ENCODE peak calls at places on chromosomes 13 and 19, in seven cellular contexts. One of them, this sample, is unnamed.
A peak's percentile ranks its signal among the peaks of the same experiment; 100 is the strongest.

GRCh38 chr13:75137911-75138571 is 343.9 kb downstream of the TBC1D4 start:
- DNase-seq in fibroblast of mammary gland: no peak
- DNase-seq in GM13977: no peak
- DNase-seq in MM.1S: no peak
- DNase-seq in CD4-positive, alpha-beta T cell: no peak
- DNase-seq in OCI-LY7: no peak
- DNase-seq in uterus: no peak
- DNase-seq in this sample: no peak

GRCh38 chr13:95728957-95729356 is 52.0 kb downstream of the DNAJC3 start:
- DNase-seq in fibroblast of mammary gland: no peak
- DNase-seq in GM13977: no peak
- DNase-seq in MM.1S: no peak
- DNase-seq in CD4-positive, alpha-beta T cell: no peak
- DNase-seq in OCI-LY7: no peak
- DNase-seq in uterus: no peak
- DNase-seq in this sample: no peak

GRCh38 chr19:35913589-35913988 is 5.5 kb upstream of the TYROBP start:
- DNase-seq in fibroblast of mammary gland: peak; percentile 33
- DNase-seq in GM13977: peak; percentile 36
- DNase-seq in MM.1S: no peak
- DNase-seq in CD4-positive, alpha-beta T cell: no peak
- DNase-seq in OCI-LY7: peak; percentile 15
- DNase-seq in uterus: no peak
- DNase-seq in this sample: no peak

GRCh38 chr13:34207334-34207733 is 389.4 kb downstream of the RFC3 start:
- DNase-seq in fibroblast of mammary gland: peak; percentile 82
- DNase-seq in GM13977: no peak
- DNase-seq in MM.1S: no peak
- DNase-seq in CD4-positive, alpha-beta T cell: no peak
- DNase-seq in OCI-LY7: no peak
- DNase-seq in uterus: peak; percentile 16
- DNase-seq in this sample: no peak

GRCh38 chr19:18205180-18205915 is 1.5 kb upstream of the RAB3A start:
- DNase-seq in fibroblast of mammary gland: peak; percentile 69
- DNase-seq in GM13977: peak; percentile 83
- DNase-seq in MM.1S: peak; percentile 80
- DNase-seq in CD4-positive, alpha-beta T cell: peak; percentile 30
- DNase-seq in OCI-LY7: peak; percentile 90
- DNase-seq in uterus: peak; percentile 85
- DNase-seq in this sample: peak; percentile 77

GRCh38 chr13:93915269-93915809 is 564.1 kb downstream of the DCT start:
- DNase-seq in fibroblast of mammary gland: peak; percentile 72
- DNase-seq in GM13977: no peak
- DNase-seq in MM.1S: no peak
- DNase-seq in CD4-positive, alpha-beta T cell: no peak
- DNase-seq in OCI-LY7: no peak
- DNase-seq in uterus: no peak
- DNase-seq in this sample: no peak

GRCh38 chr19:48698046-48698445 is 2.3 kb downstream of the FUT2 start:
- DNase-seq in fibroblast of mammary gland: peak; percentile 80
- DNase-seq in GM13977: no peak
- DNase-seq in MM.1S: no peak
- DNase-seq in CD4-positive, alpha-beta T cell: no peak
- DNase-seq in OCI-LY7: no peak
- DNase-seq in uterus: no peak
- DNase-seq in this sample: no peak

GRCh38 chr13:51760592-51760991 is 43.4 kb downstream of the DHRS12 start:
- DNase-seq in fibroblast of mammary gland: peak; percentile 89
- DNase-seq in GM13977: no peak
- DNase-seq in MM.1S: no peak
- DNase-seq in CD4-positive, alpha-beta T cell: no peak
- DNase-seq in OCI-LY7: no peak
- DNase-seq in uterus: no peak
- DNase-seq in this sample: no peak

GRCh38 chr19:28598861-28599260 is 614.1 kb downstream of the UQCRFS1 start:
- DNase-seq in fibroblast of mammary gland: no peak
- DNase-seq in GM13977: no peak
- DNase-seq in MM.1S: no peak
- DNase-seq in CD4-positive, alpha-beta T cell: no peak
- DNase-seq in OCI-LY7: no peak
- DNase-seq in uterus: no peak
- DNase-seq in this sample: no peak

GRCh38 chr19:12757544-12758274 is 6.1 kb downstream of the BEST2 start:
- DNase-seq in fibroblast of mammary gland: peak; percentile 68
- DNase-seq in GM13977: peak; percentile 88
- DNase-seq in MM.1S: peak; percentile 40
- DNase-seq in CD4-positive, alpha-beta T cell: peak; percentile 47
- DNase-seq in OCI-LY7: peak; percentile 35
- DNase-seq in uterus: peak; percentile 73
- DNase-seq in this sample: peak; percentile 85

GRCh38 chr13:45410466-45410865 is 7.7 kb downstream of the SLC25A30 start:
- DNase-seq in fibroblast of mammary gland: no peak
- DNase-seq in GM13977: no peak
- DNase-seq in MM.1S: no peak
- DNase-seq in CD4-positive, alpha-beta T cell: no peak
- DNase-seq in OCI-LY7: no peak
- DNase-seq in uterus: no peak
- DNase-seq in this sample: no peak

GRCh38 chr19:49801966-49802661 is 11.0 kb downstream of the FUZ start:
- DNase-seq in fibroblast of mammary gland: peak; percentile 89
- DNase-seq in GM13977: no peak
- DNase-seq in MM.1S: no peak
- DNase-seq in CD4-positive, alpha-beta T cell: no peak
- DNase-seq in OCI-LY7: no peak
- DNase-seq in uterus: peak; percentile 93
- DNase-seq in this sample: no peak

GRCh38 chr13:27523345-27524073 is 73.1 kb upstream of the MTIF3 start:
- DNase-seq in fibroblast of mammary gland: peak; percentile 1
- DNase-seq in GM13977: no peak
- DNase-seq in MM.1S: no peak
- DNase-seq in CD4-positive, alpha-beta T cell: no peak
- DNase-seq in OCI-LY7: no peak
- DNase-seq in uterus: no peak
- DNase-seq in this sample: no peak

GRCh38 chr13:32427852-32428580 is at the start of gene N4BP2L1:
- DNase-seq in fibroblast of mammary gland: peak; percentile 37
- DNase-seq in GM13977: peak; percentile 89
- DNase-seq in MM.1S: peak; percentile 82
- DNase-seq in CD4-positive, alpha-beta T cell: peak; percentile 66
- DNase-seq in OCI-LY7: peak; percentile 66
- DNase-seq in uterus: peak; percentile 75
- DNase-seq in this sample: peak; percentile 90

GRCh38 chr13:100394005-100394695 is 194.4 kb downstream of the GGACT start:
- DNase-seq in fibroblast of mammary gland: peak; percentile 98
- DNase-seq in GM13977: peak; percentile 60
- DNase-seq in MM.1S: peak; percentile 91
- DNase-seq in CD4-positive, alpha-beta T cell: no peak
- DNase-seq in OCI-LY7: no peak
- DNase-seq in uterus: no peak
- DNase-seq in this sample: peak; percentile 53

GRCh38 chr19:18264428-18264827 is 9.8 kb downstream of the IQCN start:
- DNase-seq in fibroblast of mammary gland: no peak
- DNase-seq in GM13977: no peak
- DNase-seq in MM.1S: no peak
- DNase-seq in CD4-positive, alpha-beta T cell: no peak
- DNase-seq in OCI-LY7: no peak
- DNase-seq in uterus: no peak
- DNase-seq in this sample: no peak

GRCh38 chr13:23570099-23570926 is at the start of gene TNFRSF19:
- DNase-seq in fibroblast of mammary gland: peak; percentile 86
- DNase-seq in GM13977: no peak
- DNase-seq in MM.1S: no peak
- DNase-seq in CD4-positive, alpha-beta T cell: no peak
- DNase-seq in OCI-LY7: no peak
- DNase-seq in uterus: peak; percentile 62
- DNase-seq in this sample: no peak

GRCh38 chr13:24626449-24626848 is 53.8 kb upstream of the ATP12A start:
- DNase-seq in fibroblast of mammary gland: no peak
- DNase-seq in GM13977: peak; percentile 30
- DNase-seq in MM.1S: no peak
- DNase-seq in CD4-positive, alpha-beta T cell: no peak
- DNase-seq in OCI-LY7: no peak
- DNase-seq in uterus: no peak
- DNase-seq in this sample: no peak

GRCh38 chr13:24627864-24628418 is 52.3 kb upstream of the ATP12A start:
- DNase-seq in fibroblast of mammary gland: no peak
- DNase-seq in GM13977: no peak
- DNase-seq in MM.1S: no peak
- DNase-seq in CD4-positive, alpha-beta T cell: no peak
- DNase-seq in OCI-LY7: no peak
- DNase-seq in uterus: no peak
- DNase-seq in this sample: no peak

GRCh38 chr13:24625324-24625723 is 54.9 kb upstream of the ATP12A start:
- DNase-seq in fibroblast of mammary gland: no peak
- DNase-seq in GM13977: peak; percentile 69
- DNase-seq in MM.1S: no peak
- DNase-seq in CD4-positive, alpha-beta T cell: no peak
- DNase-seq in OCI-LY7: peak; percentile 43
- DNase-seq in uterus: no peak
- DNase-seq in this sample: peak; percentile 58

GRCh38 chr13:24625870-24626419 is 54.3 kb upstream of the ATP12A start:
- DNase-seq in fibroblast of mammary gland: no peak
- DNase-seq in GM13977: peak; percentile 63
- DNase-seq in MM.1S: no peak
- DNase-seq in CD4-positive, alpha-beta T cell: no peak
- DNase-seq in OCI-LY7: peak; percentile 44
- DNase-seq in uterus: no peak
- DNase-seq in this sample: peak; percentile 58

DNA sequence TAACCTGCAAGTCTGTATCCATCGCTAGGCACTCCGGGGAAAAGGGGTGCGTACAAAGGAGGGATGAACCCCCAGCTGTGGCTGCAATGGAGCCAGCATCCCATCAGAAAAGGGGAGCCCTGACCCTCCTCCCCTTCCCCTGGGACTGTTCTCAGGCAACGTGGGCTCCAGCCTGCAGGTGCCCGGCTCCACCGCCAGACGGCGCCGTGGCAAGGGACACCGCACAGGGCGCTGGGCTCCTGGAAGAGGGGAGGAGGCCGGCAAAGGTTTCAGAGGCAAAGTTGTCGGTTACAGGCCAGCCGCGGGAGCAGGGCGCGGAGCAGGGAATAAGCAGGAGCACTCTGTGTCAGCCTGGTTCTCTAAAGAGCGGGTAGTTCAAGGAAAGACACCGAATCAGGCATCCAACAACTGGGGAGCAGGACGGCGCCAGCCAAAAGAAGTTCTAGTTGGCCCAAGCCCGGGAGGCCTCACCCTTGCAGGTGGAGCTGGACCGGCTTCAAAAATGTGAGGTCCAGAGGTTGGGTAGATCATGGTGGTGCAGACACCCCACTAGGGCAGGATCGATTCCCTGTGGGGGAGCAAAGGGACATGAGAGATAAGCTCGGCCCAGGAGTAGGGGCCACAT is 53.0 kb upstream of the ATP12A start:
- DNase-seq in fibroblast of mammary gland: peak; percentile 20
- DNase-seq in GM13977: no peak
- DNase-seq in MM.1S: no peak
- DNase-seq in CD4-positive, alpha-beta T cell: no peak
- DNase-seq in OCI-LY7: no peak
- DNase-seq in uterus: no peak
- DNase-seq in this sample: no peak
- TF ChIP-seq CTCF in fibroblast of mammary gland: peak; percentile 78
- TF ChIP-seq CTCF in GM13977: peak; percentile 38
- TF ChIP-seq CTCF in MM.1S: peak; percentile 9
- TF ChIP-seq CTCF in CD4-positive, alpha-beta T cell: no peak
- TF ChIP-seq CTCF in OCI-LY7: peak; percentile 58
- TF ChIP-seq CTCF in uterus: no peak
- TF ChIP-seq CTCF in this sample: no peak

GRCh38 chr19:788821-789472 is 8.3 kb upstream of the PTBP1 start:
- DNase-seq in fibroblast of mammary gland: no peak
- DNase-seq in GM13977: no peak
- DNase-seq in MM.1S: no peak
- DNase-seq in CD4-positive, alpha-beta T cell: no peak
- DNase-seq in OCI-LY7: no peak
- DNase-seq in uterus: no peak
- DNase-seq in this sample: no peak
- TF ChIP-seq CTCF in fibroblast of mammary gland: no peak
- TF ChIP-seq CTCF in GM13977: no peak
- TF ChIP-seq CTCF in MM.1S: no peak
- TF ChIP-seq CTCF in CD4-positive, alpha-beta T cell: no peak
- TF ChIP-seq CTCF in OCI-LY7: no peak
- TF ChIP-seq CTCF in uterus: no peak
- TF ChIP-seq CTCF in this sample: no peak

GRCh38 chr19:56751078-56751489 is 79.5 kb upstream of the ZNF835 start:
- DNase-seq in fibroblast of mammary gland: no peak
- DNase-seq in GM13977: no peak
- DNase-seq in MM.1S: no peak
- DNase-seq in CD4-positive, alpha-beta T cell: no peak
- DNase-seq in OCI-LY7: no peak
- DNase-seq in uterus: peak; percentile 18
- DNase-seq in this sample: no peak

GRCh38 chr19:56746367-56746766 is 74.8 kb upstream of the ZNF835 start:
- DNase-seq in fibroblast of mammary gland: no peak
- DNase-seq in GM13977: no peak
- DNase-seq in MM.1S: no peak
- DNase-seq in CD4-positive, alpha-beta T cell: no peak
- DNase-seq in OCI-LY7: no peak
- DNase-seq in uterus: no peak
- DNase-seq in this sample: no peak

GRCh38 chr19:56750658-56751057 is 79.1 kb upstream of the ZNF835 start:
- DNase-seq in fibroblast of mammary gland: no peak
- DNase-seq in GM13977: no peak
- DNase-seq in MM.1S: no peak
- DNase-seq in CD4-positive, alpha-beta T cell: no peak
- DNase-seq in OCI-LY7: no peak
- DNase-seq in uterus: no peak
- DNase-seq in this sample: no peak

GRCh38 chr19:56748443-56748842 is 76.9 kb upstream of the ZNF835 start:
- DNase-seq in fibroblast of mammary gland: peak; percentile 26
- DNase-seq in GM13977: no peak
- DNase-seq in MM.1S: no peak
- DNase-seq in CD4-positive, alpha-beta T cell: no peak
- DNase-seq in OCI-LY7: peak; percentile 11
- DNase-seq in uterus: no peak
- DNase-seq in this sample: no peak
- TF ChIP-seq CTCF in fibroblast of mammary gland: peak; percentile 45
- TF ChIP-seq CTCF in GM13977: peak; percentile 26
- TF ChIP-seq CTCF in MM.1S: peak; percentile 34
- TF ChIP-seq CTCF in CD4-positive, alpha-beta T cell: no peak
- TF ChIP-seq CTCF in OCI-LY7: peak; percentile 77
- TF ChIP-seq CTCF in uterus: peak; percentile 51
- TF ChIP-seq CTCF in this sample: no peak

DNA sequence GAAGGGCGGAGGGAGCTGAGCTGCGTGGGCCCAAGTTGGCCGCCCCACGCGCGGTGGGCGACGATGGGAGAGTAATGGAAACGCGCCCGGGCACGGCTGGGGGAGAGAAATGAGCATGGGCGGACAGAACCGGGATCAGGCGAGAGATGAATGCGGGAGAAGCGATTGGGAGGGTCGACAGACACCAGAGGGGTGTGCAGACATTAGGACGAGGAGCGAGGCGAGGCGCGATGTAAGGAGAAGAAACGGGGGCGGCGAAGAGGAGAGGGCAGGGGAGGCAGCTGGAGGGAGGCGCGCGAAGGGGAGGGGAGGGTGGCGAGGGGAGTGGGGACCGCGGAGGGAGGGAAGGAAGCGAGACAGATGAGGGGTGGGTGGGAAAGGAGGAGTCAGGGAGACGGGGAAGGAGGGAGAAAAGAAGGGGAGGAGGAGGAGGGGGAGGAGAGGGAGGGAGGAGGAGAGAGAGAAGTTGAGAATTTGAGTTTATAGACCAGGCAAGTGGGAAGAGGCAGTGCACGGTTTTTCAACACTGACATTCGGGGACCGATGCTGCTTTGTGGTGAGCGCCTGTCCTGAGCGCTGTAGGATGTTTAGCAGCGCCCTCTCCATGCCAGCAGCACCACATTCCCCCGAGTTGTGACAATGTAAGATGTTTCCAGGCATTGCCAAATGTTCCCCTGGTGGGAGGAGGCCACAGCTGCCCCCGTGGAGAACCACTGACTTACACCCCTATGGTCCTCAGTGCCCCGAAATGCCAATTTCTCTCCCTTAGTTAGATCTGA is at the start of gene SHISA7:
- DNase-seq in fibroblast of mammary gland: no peak
- DNase-seq in GM13977: no peak
- DNase-seq in MM.1S: no peak
- DNase-seq in CD4-positive, alpha-beta T cell: no peak
- DNase-seq in OCI-LY7: no peak
- DNase-seq in uterus: no peak
- DNase-seq in this sample: no peak
- TF ChIP-seq CTCF in fibroblast of mammary gland: no peak
- TF ChIP-seq CTCF in GM13977: no peak
- TF ChIP-seq CTCF in MM.1S: no peak
- TF ChIP-seq CTCF in CD4-positive, alpha-beta T cell: no peak
- TF ChIP-seq CTCF in OCI-LY7: no peak
- TF ChIP-seq CTCF in uterus: no peak
- TF ChIP-seq CTCF in this sample: no peak